ENCODE peak calls at places on chromosomes 2 and 18, in ten cellular contexts. S is SJSA1; W is CD8-positive, alpha-beta T cell; T is NCI-H2029 treated with DMSO at 0.1 percent for 48 hours; L is GM04503; D is NCI-H1105 treated with DMSO at 0.1 percent for 48 hours; V is HT-29; X is stimulated activated CD8-positive, alpha-beta memory T cell treated with anti-CD3 and anti-CD28 coated beads, Interleukin-4, amount 100 ng/mL, for 1 hour; R is stimulated activated naive CD8-positive, alpha-beta T cell treated with anti-CD3 and anti-CD28 coated beads, Interleukin-15, amount 100 ng/mL, for 72 hours; P is NCI-H345. I is an unnamed sample.

GRCh38 chr18:35387367-35387685 is 10.2 kb upstream of the ZNF396 start:
- DNase-seq in V (no peak), S (no peak), R (no peak), W (no peak), L (no peak), D (no peak), T (no peak), X (no peak), P (no peak), I (no peak)

GRCh38 chr2:36485521-36485920 is 112.4 kb downstream of the FEZ2 start:
- DNase-seq in D (no peak), S (peak; percentile 85), W (no peak), V (no peak), T (no peak), L (peak; percentile 85), X (no peak), R (no peak), P (no peak), I (no peak)

GRCh38 chr2:149098722-149099121 is 60.2 kb downstream of the LYPD6B start:
- DNase-seq in P (no peak), D (no peak), R (no peak), V (peak; percentile 65), X (no peak), T (no peak), W (no peak), S (no peak), L (peak; percentile 98), I (no peak)

GRCh38 chr18:12862467-12862866 is 21.6 kb downstream of the PTPN2 start:
- DNase-seq in X (no peak), T (no peak), W (no peak), V (peak; percentile 52), S (no peak), D (no peak), R (no peak), P (peak; percentile 31), L (no peak), I (no peak)

GRCh38 chr2:128545085-128545484 is 226.4 kb upstream of the HS6ST1 start:
- DNase-seq in L (no peak), V (no peak), R (no peak), T (no peak), S (peak; percentile 30), D (no peak), W (no peak), X (no peak), P (no peak), I (no peak)

GRCh38 chr2:203061346-203061745 is 46.7 kb downstream of the NBEAL1 start:
- DNase-seq in W (no peak), L (peak; percentile 37), P (no peak), R (no peak), S (no peak), V (no peak), T (no peak), D (no peak), X (no peak), I (no peak)

GRCh38 chr18:10213526-10213925 is 240.9 kb upstream of the APCDD1 start:
- DNase-seq in P (peak; percentile 76), X (no peak), S (no peak), R (no peak), V (peak; percentile 48), W (no peak), T (peak; percentile 41), D (no peak), L (no peak), I (no peak)

GRCh38 chr2:239409976-239410375 is 9.2 kb upstream of the HDAC4 start:
- DNase-seq in D (no peak), L (no peak), X (no peak), V (no peak), T (no peak), S (peak; percentile 17), W (no peak), R (no peak), P (no peak), I (no peak)

GRCh38 chr2:95297088-95297487 is at the start of gene KCNIP3:
- DNase-seq in P (peak; percentile 77), D (peak; percentile 86), V (no peak), L (no peak), T (peak; percentile 80), R (no peak), X (no peak), S (no peak), W (no peak), I (no peak)

GRCh38 chr2:188819781-188820180 is 154.4 kb upstream of the COL3A1 start:
- DNase-seq in R (no peak), S (no peak), W (no peak), V (no peak), X (no peak), L (no peak), D (no peak), T (no peak), P (no peak), I (no peak)

GRCh38 chr2:235024191-235024611 is 72.4 kb downstream of the SH3BP4 start:
- DNase-seq in T (no peak), V (peak; percentile 12), R (no peak), P (no peak), D (no peak), L (peak; percentile 44), X (no peak), S (peak; percentile 99), W (no peak), I (no peak)

GRCh38 chr2:73033766-73034381 is 37.6 kb downstream of the SFXN5 start:
- DNase-seq in R (no peak), P (no peak), T (no peak), L (no peak), W (no peak), X (no peak), S (no peak), D (no peak), V (peak; percentile 7), I (no peak)

GRCh38 chr2:172226244-172227061 is 123.8 kb upstream of the DLX2 start:
- DNase-seq in T (no peak), V (peak; percentile 76), L (no peak), S (no peak), W (no peak), X (no peak), R (no peak), P (no peak), D (no peak), I (no peak)

I was measured in dorsolateral prefrontal cortex.